ENCODE peak calls at places on chromosomes 2 and 18, in nine cellular contexts. Q, N, L, I, X, V, P, F and C are unnamed samples.

GRCh38 chr2:157254041-157254440 is 3.5 kb upstream of the GALNT5 start:
- DNase-seq in N (no peak), Q (no peak), L (no peak), P (no peak), F (no peak), I (no peak), X (peak), V (peak), C (no peak)

GRCh38 chr2:161273038-161273760 is 35.0 kb upstream of the PSMD14 start:
- DNase-seq in X (peak), I (no peak), L (no peak), P (peak), Q (peak), N (peak), F (no peak), V (peak), C (no peak)

GRCh38 chr2:45728458-45728942 is 77.0 kb downstream of the PRKCE start:
- DNase-seq in I (no peak), X (no peak), N (no peak), V (no peak), Q (no peak), F (no peak), P (no peak), L (no peak), C (no peak)

GRCh38 chr2:121442889-121443288 is 87.8 kb upstream of the RNU4ATAC start:
- DNase-seq in V (no peak), F (no peak), I (no peak), N (no peak), Q (no peak), L (no peak), P (no peak), X (no peak), C (no peak)

GRCh38 chr2:235416816-235417499 is 76.9 kb upstream of the AGAP1 start:
- DNase-seq in F (no peak), I (no peak), Q (peak), V (peak), N (no peak), L (no peak), X (peak), P (no peak), C (no peak)

GRCh38 chr18:79570266-79571201 is 109.1 kb upstream of the CTDP1 start:
- DNase-seq in F (no peak), P (peak), X (peak), Q (peak), L (no peak), I (peak), V (peak), N (no peak), C (peak)

GRCh38 chr2:51953931-51954330 is 922.0 kb upstream of the NRXN1 start:
- DNase-seq in L (no peak), Q (no peak), I (peak), P (peak), N (no peak), V (peak), X (no peak), F (no peak), C (no peak)

GRCh38 chr2:9033385-9034175 is 30.1 kb upstream of the MBOAT2 start:
- DNase-seq in N (no peak), V (no peak), X (no peak), F (no peak), I (no peak), L (no peak), P (no peak), Q (no peak), C (peak)

GRCh38 chr18:62999392-62999791 is 284.1 kb downstream of the PHLPP1 start:
- DNase-seq in N (no peak), V (peak), P (no peak), X (peak), Q (peak), L (no peak), I (no peak), F (no peak), C (peak)

GRCh38 chr18:8505036-8505435 is 104.2 kb upstream of the RAB12 start:
- DNase-seq in I (no peak), Q (no peak), L (no peak), P (no peak), F (no peak), X (no peak), N (no peak), V (no peak), C (no peak)

GRCh38 chr2:85266424-85267041 is 61.3 kb downstream of the TGOLN2 start:
- DNase-seq in V (peak), N (peak), X (peak), F (peak), L (no peak), P (no peak), I (no peak), Q (peak), C (peak)

GRCh38 chr2:70088508-70089219 is 1.4 kb downstream of the PCBP1 start:
- DNase-seq in I (no peak), X (peak), N (no peak), Q (no peak), F (no peak), L (no peak), V (peak), P (no peak), C (peak)

GRCh38 chr2:36403675-36404230 is 48.2 kb downstream of the CRIM1 start:
- DNase-seq in V (peak), F (no peak), L (peak), X (peak), Q (peak), N (peak), I (peak), P (no peak), C (peak)

GRCh38 chr18:63178526-63178880 is 141.1 kb downstream of the BCL2 start:
- DNase-seq in F (no peak), P (no peak), X (peak), I (no peak), Q (no peak), N (no peak), L (no peak), V (no peak), C (no peak)

GRCh38 chr18:24497052-24497754 is 36.8 kb downstream of the HRH4 start:
- DNase-seq in I (no peak), X (peak), L (peak), P (no peak), Q (no peak), N (no peak), V (peak), F (no peak), C (no peak)

GRCh38 chr2:186653511-186653910 is 40.3 kb upstream of the FAM171B start:
- DNase-seq in V (no peak), X (peak), L (no peak), F (no peak), Q (no peak), N (no peak), I (no peak), P (no peak), C (no peak)

GRCh38 chr2:152183381-152184073 is 8.0 kb upstream of the STAM2 start:
- DNase-seq in P (no peak), Q (no peak), F (no peak), X (no peak), I (no peak), V (no peak), L (no peak), N (no peak), C (no peak)

GRCh38 chr18:8972116-8972515 is 130.4 kb upstream of the NDUFV2 start:
- DNase-seq in N (no peak), P (no peak), Q (no peak), F (no peak), X (no peak), V (no peak), I (no peak), L (no peak), C (no peak)

GRCh38 chr2:108552566-108552965 is 18.3 kb downstream of the LIMS1 start:
- DNase-seq in Q (no peak), P (no peak), I (no peak), X (no peak), F (no peak), N (no peak), V (no peak), L (no peak), C (no peak)

GRCh38 chr2:102114851-102115497 is 27.6 kb upstream of the IL1R1 start:
- DNase-seq in L (no peak), I (no peak), V (peak), Q (peak), P (no peak), N (no peak), X (peak), F (no peak), C (no peak)

GRCh38 chr18:46009158-46009866 is 42.2 kb upstream of the EPG5 start:
- DNase-seq in L (no peak), V (no peak), X (no peak), P (no peak), F (no peak), Q (no peak), N (no peak), I (no peak), C (no peak)

GRCh38 chr2:62215306-62216064 is 19.6 kb downstream of the B3GNT2 start:
- DNase-seq in X (peak), N (no peak), I (no peak), Q (peak), F (no peak), L (no peak), V (peak), P (no peak), C (no peak)

GRCh38 chr2:189337648-189338047 is 103.6 kb upstream of the WDR75 start:
- DNase-seq in V (peak), Q (no peak), N (no peak), X (peak), P (peak), F (no peak), I (peak), L (no peak), C (no peak)

GRCh38 chr2:140177081-140177480 is 1396.9 kb upstream of the NXPH2 start:
- DNase-seq in P (no peak), F (no peak), L (no peak), I (no peak), Q (no peak), X (no peak), V (no peak), N (no peak), C (no peak)

GRCh38 chr2:66553370-66553769 is 118.4 kb downstream of the MEIS1 start:
- DNase-seq in V (no peak), I (no peak), F (no peak), Q (no peak), L (no peak), N (no peak), X (no peak), P (no peak), C (no peak)

GRCh38 chr2:226699321-226699720 is 100.3 kb downstream of the IRS1 start:
- DNase-seq in I (no peak), F (no peak), L (no peak), Q (peak), V (peak), P (no peak), N (no peak), X (peak), C (peak)

GRCh38 chr18:12121175-12122095 is 27.8 kb downstream of the ANKRD62 start:
- DNase-seq in N (no peak), I (no peak), L (no peak), V (peak), Q (peak), F (no peak), X (peak), P (no peak), C (no peak)

GRCh38 chr2:62586981-62587380 is 81.0 kb upstream of the TMEM17 start:
- DNase-seq in X (peak), I (peak), L (no peak), P (peak), N (no peak), Q (peak), V (peak), F (no peak), C (no peak)

GRCh38 chr2:196225213-196225612 is 53.8 kb upstream of the STK17B start:
- DNase-seq in V (peak), P (no peak), L (no peak), I (no peak), N (no peak), X (peak), F (no peak), Q (peak), C (no peak)

GRCh38 chr2:127637725-127638252 is 8.2 kb upstream of the GPR17 start:
- DNase-seq in I (no peak), F (no peak), X (peak), Q (peak), V (peak), L (peak), P (peak), N (no peak), C (peak)

GRCh38 chr2:157691695-157692094 is 63.0 kb upstream of the ACVR1C start:
- DNase-seq in X (no peak), V (no peak), P (no peak), N (no peak), Q (no peak), L (no peak), F (no peak), I (no peak), C (no peak)

GRCh38 chr18:48133675-48134251 is 203.3 kb upstream of the SMAD2 start:
- DNase-seq in X (no peak), Q (no peak), F (no peak), N (no peak), V (no peak), P (no peak), I (no peak), L (no peak), C (peak)

GRCh38 chr18:69882965-69883668 is 64.6 kb downstream of the CD226 start:
- DNase-seq in I (no peak), F (no peak), N (no peak), X (peak), L (no peak), P (no peak), V (no peak), Q (no peak), C (no peak)

GRCh38 chr2:160381425-160381951 is 112.1 kb downstream of the RBMS1 start:
- DNase-seq in Q (no peak), L (no peak), N (no peak), V (peak), F (no peak), I (no peak), X (peak), P (no peak), C (no peak)

GRCh38 chr2:66050392-66050791 is 384.5 kb upstream of the MEIS1 start:
- DNase-seq in V (no peak), Q (no peak), F (no peak), I (no peak), P (no peak), L (no peak), N (no peak), X (no peak), C (no peak)

GRCh38 chr2:233356546-233357308 is 2.4 kb downstream of the DGKD start:
- DNase-seq in F (no peak), X (no peak), L (no peak), P (no peak), I (no peak), N (no peak), Q (no peak), V (peak), C (no peak)

GRCh38 chr2:233353769-233354499 is at the start of gene DGKD:
- DNase-seq in X (peak), P (no peak), I (no peak), Q (no peak), N (no peak), F (peak), V (no peak), L (no peak), C (peak)

GRCh38 chr2:233354500-233354924 is 218 bp downstream of the DGKD start:
- DNase-seq in Q (no peak), F (no peak), L (no peak), X (no peak), V (no peak), I (no peak), P (no peak), N (no peak), C (no peak)

GRCh38 chr2:233354971-233355574 is 779 bp downstream of the DGKD start:
- DNase-seq in F (no peak), P (no peak), X (peak), V (no peak), N (no peak), I (no peak), Q (no peak), L (no peak), C (peak)

GRCh38 chr2:233355916-233356315 is 1.6 kb downstream of the DGKD start:
- DNase-seq in L (no peak), V (no peak), N (no peak), X (no peak), Q (no peak), P (no peak), F (no peak), I (no peak), C (no peak)
- H3K4me3 ChIP-seq in L (no peak), V (no peak), N (peak), X (no peak), Q (no peak), P (no peak), F (peak), I (no peak), C (peak)

GRCh38 chr2:464562-465309 is 176.8 kb upstream of the ALKAL2 start:
- DNase-seq in F (no peak), P (no peak), Q (no peak), V (no peak), L (no peak), I (no peak), N (no peak), X (no peak), C (no peak)
- H3K4me3 ChIP-seq in F (no peak), P (no peak), Q (no peak), V (no peak), L (no peak), I (no peak), N (no peak), X (no peak), C (no peak)

DNA sequence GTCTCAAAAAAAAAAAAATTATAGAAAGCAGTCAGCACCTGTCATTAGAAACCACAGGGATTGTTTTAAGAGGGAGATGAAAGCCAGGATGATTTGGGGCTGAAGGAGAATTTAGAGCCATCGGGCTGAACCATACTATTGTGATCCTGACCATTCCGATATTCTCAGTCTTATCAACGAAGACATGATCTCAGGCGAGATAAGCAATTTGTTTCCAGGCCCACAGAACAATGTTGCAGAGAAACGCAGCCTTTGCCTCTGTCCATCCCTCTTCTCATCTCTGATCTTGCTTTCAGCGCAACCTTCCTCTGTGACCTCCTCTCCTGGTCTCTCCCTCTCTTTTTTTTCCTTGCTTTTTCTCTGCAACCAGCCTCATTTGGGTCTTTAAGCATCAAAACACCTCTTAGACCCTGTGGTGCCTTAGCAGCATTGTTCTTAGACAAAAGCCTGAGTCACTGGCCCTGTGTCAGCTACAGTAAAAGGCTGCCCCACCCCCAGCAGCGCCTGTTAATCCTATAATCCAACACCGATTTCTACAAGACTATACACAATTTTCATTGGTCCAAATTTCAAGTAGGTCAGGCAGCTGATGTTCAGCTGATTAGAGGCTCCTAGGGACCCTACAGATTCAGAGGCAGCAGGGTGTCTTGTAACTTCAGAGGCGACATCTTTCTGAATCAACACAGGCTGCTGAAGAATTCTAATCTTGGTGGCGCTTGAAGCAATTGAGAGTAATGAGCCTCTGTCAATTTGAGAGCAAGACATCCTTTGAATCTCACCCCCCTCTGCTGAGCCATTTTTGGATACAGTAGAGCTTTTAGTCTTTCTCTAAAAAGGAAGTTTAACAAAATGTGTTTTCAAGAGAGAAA is 206.0 kb downstream of the NCK2 start:
- DNase-seq in N (no peak), F (no peak), P (no peak), V (no peak), I (no peak), Q (peak), X (no peak), L (no peak), C (no peak)
- H3K4me3 ChIP-seq in N (no peak), F (no peak), P (no peak), V (no peak), I (no peak), Q (no peak), X (no peak), L (no peak), C (no peak)

GRCh38 chr2:209872675-209873074 is 101.0 kb downstream of the UNC80 start:
- DNase-seq in N (no peak), I (no peak), F (no peak), V (no peak), L (no peak), P (no peak), X (no peak), Q (peak), C (peak)
- H3K4me3 ChIP-seq in N (no peak), I (no peak), F (no peak), V (no peak), L (no peak), P (no peak), X (no peak), Q (no peak), C (no peak)

GRCh38 chr2:150484461-150484931 is 3.0 kb downstream of the RND3 start:
- DNase-seq in Q (no peak), I (no peak), X (no peak), F (no peak), L (no peak), N (no peak), V (peak), P (no peak), C (peak)
- H3K4me3 ChIP-seq in Q (peak), I (peak), X (peak), F (no peak), L (peak), N (peak), V (peak), P (peak), C (peak)

GRCh38 chr2:216016581-216016980 is 3.2 kb upstream of the MREG start:
- DNase-seq in L (no peak), X (no peak), Q (no peak), P (no peak), I (no peak), F (no peak), N (no peak), V (no peak), C (no peak)
- H3K4me3 ChIP-seq in L (no peak), X (no peak), Q (no peak), P (no peak), I (no peak), F (peak), N (no peak), V (no peak), C (no peak)

GRCh38 chr2:145066795-145067194 is 546.9 kb upstream of the ZEB2 start:
- DNase-seq in P (no peak), Q (no peak), F (no peak), X (peak), V (no peak), L (no peak), I (no peak), N (no peak), C (no peak)
- H3K4me3 ChIP-seq in P (no peak), Q (no peak), F (no peak), X (no peak), V (no peak), L (no peak), I (no peak), N (no peak), C (no peak)

GRCh38 chr2:47069628-47070154 is 85.4 kb downstream of the STPG4 start:
- DNase-seq in F (no peak), Q (no peak), L (peak), V (peak), N (no peak), P (no peak), X (no peak), I (no peak), C (peak)

GRCh38 chr2:47065771-47066380 is 89.2 kb downstream of the STPG4 start:
- DNase-seq in L (peak), V (peak), Q (peak), I (peak), P (peak), N (no peak), X (peak), F (no peak), C (peak)

GRCh38 chr2:47070155-47070919 is 84.8 kb downstream of the STPG4 start:
- DNase-seq in F (no peak), I (no peak), N (no peak), Q (no peak), V (no peak), L (no peak), X (no peak), P (no peak), C (no peak)

GRCh38 chr2:47068966-47069627 is 86.0 kb downstream of the STPG4 start:
- DNase-seq in X (no peak), P (no peak), I (no peak), L (no peak), V (no peak), F (no peak), N (no peak), Q (no peak), C (no peak)

DNA sequence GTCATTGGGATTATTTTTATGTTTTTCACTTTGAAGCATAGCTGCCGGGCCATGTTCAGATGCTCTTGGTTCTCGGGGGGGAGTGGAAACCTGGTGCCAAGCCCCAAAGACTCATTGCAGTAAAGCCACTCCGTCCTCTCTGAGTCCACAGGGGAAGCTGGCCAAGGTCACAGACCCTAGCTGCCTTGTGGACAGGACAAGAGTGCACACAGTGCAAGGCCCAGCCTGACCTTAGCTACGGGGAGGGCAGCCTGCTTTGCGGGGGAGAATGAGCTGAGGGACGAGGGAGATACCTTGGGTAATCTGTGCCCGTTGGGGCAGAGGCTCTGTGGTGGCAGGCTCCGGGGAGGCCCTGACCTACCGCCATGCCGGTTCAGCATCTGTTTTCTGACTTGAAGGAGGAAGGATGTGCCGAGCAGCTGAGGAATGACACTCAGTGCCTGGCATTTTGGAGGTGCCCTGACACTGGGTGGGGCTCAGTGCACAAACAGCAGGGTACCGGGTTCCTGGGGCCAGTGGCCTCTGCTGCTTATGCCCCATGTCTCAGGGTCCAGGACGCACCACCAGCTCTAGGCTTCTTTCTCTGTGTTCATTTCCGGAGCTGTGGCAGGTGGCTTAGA is 87.2 kb downstream of the STPG4 start:
- DNase-seq in Q (no peak), V (no peak), P (no peak), F (no peak), N (no peak), X (no peak), I (no peak), L (no peak), C (no peak)
- H3K4me3 ChIP-seq in Q (no peak), V (no peak), P (no peak), F (no peak), N (no peak), X (no peak), I (no peak), L (no peak), C (no peak)